ENCODE peak calls at places on chromosomes 6 and 20, in six cellular contexts. X is stimulated activated CD8-positive, alpha-beta memory T cell treated with anti-CD3 and anti-CD28 coated beads, Interleukin-7, amount 100 ng/mL, for 1 hour; M is ELR; Q is omental fat pad; J is CD4-positive, alpha-beta memory T cell; A is H7. T is an unnamed sample.

GRCh38 chr20:38138086-38138777 is 26.8 kb downstream of the TGM2 start:
- DNase-seq in X (no peak), M (no peak), Q (no peak), J (no peak), A (no peak), T (no peak)

GRCh38 chr20:40797425-40797824 is 108.4 kb upstream of the MAFB start:
- DNase-seq in X (no peak), M (peak; percentile 52), Q (no peak), J (no peak), A (peak; percentile 66), T (peak; percentile 11)

GRCh38 chr6:136784910-136785746 is 7.1 kb downstream of the MAP3K5 start:
- DNase-seq in X (no peak), M (peak; percentile 46), Q (no peak), J (no peak), A (no peak), T (no peak)

GRCh38 chr6:152338335-152339125 is 298.6 kb downstream of the SYNE1 start:
- DNase-seq in X (peak; percentile 42), M (peak; percentile 54), Q (peak; percentile 43), J (peak; percentile 44), A (peak; percentile 27), T (peak; percentile 25)

GRCh38 chr20:24842591-24843442 is 106.3 kb upstream of the CST7 start:
- DNase-seq in X (no peak), M (no peak), Q (no peak), J (no peak), A (no peak), T (no peak)

GRCh38 chr20:47455133-47456040 is 46.3 kb upstream of the NCOA3 start:
- DNase-seq in X (no peak), M (no peak), Q (no peak), J (no peak), A (no peak), T (no peak)

GRCh38 chr20:59751075-59751711 is 146.9 kb downstream of the PHACTR3 start:
- DNase-seq in X (no peak), M (peak; percentile 27), Q (no peak), J (no peak), A (peak; percentile 95), T (no peak)

GRCh38 chr20:51560550-51561307 is 18.2 kb upstream of the NFATC2 start:
- DNase-seq in X (no peak), M (peak; percentile 51), Q (no peak), J (no peak), A (no peak), T (peak; percentile 13)

GRCh38 chr20:32338665-32339064 is 19.5 kb upstream of the ASXL1 start:
- DNase-seq in X (no peak), M (no peak), Q (no peak), J (no peak), A (no peak), T (no peak)

GRCh38 chr20:35225319-35226125 is 968 bp upstream of the MMP24 start:
- DNase-seq in X (no peak), M (no peak), Q (no peak), J (no peak), A (peak; percentile 37), T (peak; percentile 15)

GRCh38 chr6:79718509-79719247 is 87.5 kb downstream of the SH3BGRL2 start:
- DNase-seq in X (no peak), M (no peak), Q (no peak), J (no peak), A (no peak), T (no peak)

GRCh38 chr6:151352410-151353399 is 38.7 kb downstream of the ZBTB2 start:
- DNase-seq in X (no peak), M (no peak), Q (no peak), J (no peak), A (no peak), T (no peak)

GRCh38 chr6:141963543-141964295 is 169.0 kb upstream of the GJE1 start:
- DNase-seq in X (no peak), M (peak; percentile 43), Q (no peak), J (no peak), A (no peak), T (no peak)

GRCh38 chr20:62557425-62557824 is 81.6 kb upstream of the GATA5 start:
- DNase-seq in X (no peak), M (peak; percentile 65), Q (no peak), J (no peak), A (no peak), T (no peak)

GRCh38 chr6:111590209-111590955 is 15.3 kb downstream of the TRAF3IP2 start:
- DNase-seq in X (no peak), M (no peak), Q (no peak), J (no peak), A (no peak), T (no peak)

GRCh38 chr20:24672886-24673677 is 203.7 kb downstream of the SYNDIG1 start:
- DNase-seq in X (no peak), M (peak; percentile 93), Q (no peak), J (no peak), A (no peak), T (no peak)

GRCh38 chr6:145872669-145873068 is 58.1 kb upstream of the FBXO30 start:
- DNase-seq in X (no peak), M (no peak), Q (no peak), J (no peak), A (no peak), T (no peak)

GRCh38 chr6:154653853-154654252 is 79.4 kb upstream of the SCAF8 start:
- DNase-seq in X (no peak), M (peak; percentile 88), Q (no peak), J (no peak), A (no peak), T (peak; percentile 98)